ENCODE peak calls at places on chromosome 1, in four cellular contexts. F is GM20000, S is type B pancreatic cell, N is astrocyte. M is an unnamed sample.

GRCh38 chr1:172451002-172451443 is 7.2 kb upstream of the PIGC start:
- DNase-seq in F (no peak), S (no peak), N (peak; percentile 79), M (no peak)

GRCh38 chr1:183590225-183591191 is at the start of gene NCF2:
- DNase-seq in F (peak; percentile 79), S (no peak), N (no peak), M (no peak)

GRCh38 chr1:232226197-232226681 is 403.7 kb downstream of the SIPA1L2 start:
- DNase-seq in F (no peak), S (no peak), N (peak; percentile 73), M (no peak)

GRCh38 chr1:70331962-70332361 is 22.6 kb downstream of the ANKRD13C start:
- DNase-seq in F (no peak), S (no peak), N (peak; percentile 74), M (no peak)

GRCh38 chr1:1162597-1163537 is 10.8 kb upstream of the TTLL10 start:
- DNase-seq in F (no peak), S (no peak), N (no peak), M (no peak)

GRCh38 chr1:36849956-36850355 is 184.4 kb downstream of the GRIK3 start:
- DNase-seq in F (no peak), S (no peak), N (no peak), M (no peak)

GRCh38 chr1:109764561-109765482 is 1.1 kb upstream of the EPS8L3 start:
- DNase-seq in F (no peak), S (no peak), N (no peak), M (no peak)

GRCh38 chr1:22969224-22969829 is 3.3 kb downstream of the LACTBL1 start:
- DNase-seq in F (no peak), S (no peak), N (peak; percentile 57), M (no peak)

GRCh38 chr1:158077366-158078256 is 84.2 kb downstream of the KIRREL1 start:
- DNase-seq in F (no peak), S (no peak), N (no peak), M (no peak)

GRCh38 chr1:201511396-201511795 is 4.5 kb upstream of the CSRP1 start:
- DNase-seq in F (no peak), S (no peak), N (no peak), M (no peak)

GRCh38 chr1:236150291-236150940 is 8.1 kb downstream of the GPR137B start:
- DNase-seq in F (no peak), S (no peak), N (no peak), M (no peak)

GRCh38 chr1:186112280-186112679 is 262.8 kb downstream of the TPR start:
- DNase-seq in F (no peak), S (no peak), N (no peak), M (no peak)

GRCh38 chr1:48061162-48062136 is 64.3 kb upstream of the TRABD2B start:
- DNase-seq in F (peak; percentile 49), S (no peak), N (peak; percentile 8), M (no peak)

GRCh38 chr1:245262876-245263625 is 108.3 kb downstream of the KIF26B start:
- DNase-seq in F (no peak), S (no peak), N (no peak), M (no peak)

GRCh38 chr1:107433635-107434378 is 293.0 kb downstream of the NTNG1 start:
- DNase-seq in F (no peak), S (no peak), N (no peak), M (no peak)

GRCh38 chr1:32240140-32240951 is 6.7 kb upstream of the FAM167B start:
- DNase-seq in F (peak; percentile 45), S (peak; percentile 80), N (peak; percentile 27), M (peak; percentile 88)

GRCh38 chr1:58769809-58770345 is 14.0 kb downstream of the JUN start:
- DNase-seq in F (no peak), S (no peak), N (no peak), M (no peak)

GRCh38 chr1:46820560-46821060 is 21.8 kb downstream of the CYP4B1 start:
- DNase-seq in F (no peak), S (no peak), N (no peak), M (peak; percentile 66)

GRCh38 chr1:111615874-111616715 is 3.5 kb upstream of the RAP1A start:
- DNase-seq in F (peak; percentile 82), S (no peak), N (no peak), M (no peak)

GRCh38 chr1:176843352-176844297 is 320.9 kb downstream of the ASTN1 start:
- DNase-seq in F (peak; percentile 16), S (no peak), N (peak; percentile 32), M (no peak)

GRCh38 chr1:159803946-159804695 is 2.0 kb downstream of the FCRL6 start:
- DNase-seq in F (no peak), S (no peak), N (no peak), M (no peak)

GRCh38 chr1:54996359-54996868 is 2.3 kb upstream of the BSND start:
- DNase-seq in F (peak; percentile 94), S (peak; percentile 79), N (peak; percentile 20), M (peak; percentile 89)

M was measured in osteocyte.